ENCODE peak calls at places on chromosomes 16 and 17, in six cellular contexts. C is tibial artery, T is epithelial cell of esophagus, Z is SK-N-SH, D is heart right ventricle, H is Caco-2. W is an unnamed sample.

GRCh38 chr16:2233872-2234812 is 2.1 kb upstream of the DNASE1L2 start:
- DNase-seq in C (no peak), T (no peak), Z (no peak), D (no peak), H (no peak), W (no peak)

GRCh38 chr17:63700528-63701441 is 860 bp upstream of the LIMD2 start:
- DNase-seq in C (peak), T (no peak), Z (peak), D (peak), H (no peak), W (no peak)

GRCh38 chr16:68778551-68779231 is 41.6 kb downstream of the CDH1 start:
- DNase-seq in C (no peak), T (peak), Z (no peak), D (no peak), H (no peak), W (no peak)

GRCh38 chr16:6132121-6132520 is 1034.5 kb upstream of the EEF2KMT start:
- DNase-seq in C (no peak), T (no peak), Z (no peak), D (no peak), H (no peak), W (no peak)

GRCh38 chr17:4908301-4908700 is 5.4 kb upstream of the CHRNE start:
- DNase-seq in C (no peak), T (peak), Z (peak), D (no peak), H (no peak), W (peak)

GRCh38 chr17:77814091-77814772 is 144.3 kb upstream of the TNRC6C start:
- DNase-seq in C (no peak), T (no peak), Z (no peak), D (no peak), H (no peak), W (no peak)

GRCh38 chr17:3157218-3157617 is 29.9 kb upstream of the OR1G1 start:
- DNase-seq in C (no peak), T (no peak), Z (no peak), D (no peak), H (no peak), W (no peak)

GRCh38 chr17:4854181-4854681 is 21.1 kb downstream of the MINK1 start:
- DNase-seq in C (no peak), T (peak), Z (no peak), D (no peak), H (peak), W (peak)

GRCh38 chr16:10990378-10990777 is 46.0 kb downstream of the CLEC16A start:
- DNase-seq in C (no peak), T (no peak), Z (no peak), D (no peak), H (no peak), W (no peak)

GRCh38 chr17:48995332-48995870 is 1.8 kb upstream of the IGF2BP1 start:
- DNase-seq in C (no peak), T (no peak), Z (no peak), D (no peak), H (peak), W (no peak)

GRCh38 chr17:48045270-48046001 is 2.7 kb upstream of the NFE2L1 start:
- DNase-seq in C (peak), T (peak), Z (no peak), D (no peak), H (no peak), W (no peak)

GRCh38 chr17:59454633-59455105 is 110.7 kb upstream of the DHX40 start:
- DNase-seq in C (no peak), T (peak), Z (no peak), D (no peak), H (no peak), W (no peak)

GRCh38 chr17:79981661-79982101 is 54.0 kb downstream of the TBC1D16 start:
- DNase-seq in C (no peak), T (no peak), Z (peak), D (no peak), H (peak), W (no peak)

GRCh38 chr16:67773569-67774456 is 32.5 kb downstream of the RANBP10 start:
- DNase-seq in C (no peak), T (no peak), Z (no peak), D (peak), H (no peak), W (peak)

GRCh38 chr17:1608676-1609075 is 20.0 kb downstream of the SLC43A2 start:
- DNase-seq in C (no peak), T (peak), Z (no peak), D (no peak), H (no peak), W (no peak)

GRCh38 chr16:71846443-71846842 is 667 bp downstream of the ATXN1L start:
- DNase-seq in C (no peak), T (peak), Z (peak), D (no peak), H (no peak), W (peak)

GRCh38 chr17:77819497-77819896 is 139.0 kb upstream of the TNRC6C start:
- DNase-seq in C (no peak), T (no peak), Z (no peak), D (no peak), H (no peak), W (no peak)

GRCh38 chr16:88871730-88872416 is 5.4 kb upstream of the PABPN1L start:
- DNase-seq in C (no peak), T (no peak), Z (no peak), D (no peak), H (no peak), W (no peak)

GRCh38 chr17:63503330-63503685 is 19.9 kb upstream of the KCNH6 start:
- DNase-seq in C (no peak), T (no peak), Z (no peak), D (no peak), H (no peak), W (no peak)

DNA sequence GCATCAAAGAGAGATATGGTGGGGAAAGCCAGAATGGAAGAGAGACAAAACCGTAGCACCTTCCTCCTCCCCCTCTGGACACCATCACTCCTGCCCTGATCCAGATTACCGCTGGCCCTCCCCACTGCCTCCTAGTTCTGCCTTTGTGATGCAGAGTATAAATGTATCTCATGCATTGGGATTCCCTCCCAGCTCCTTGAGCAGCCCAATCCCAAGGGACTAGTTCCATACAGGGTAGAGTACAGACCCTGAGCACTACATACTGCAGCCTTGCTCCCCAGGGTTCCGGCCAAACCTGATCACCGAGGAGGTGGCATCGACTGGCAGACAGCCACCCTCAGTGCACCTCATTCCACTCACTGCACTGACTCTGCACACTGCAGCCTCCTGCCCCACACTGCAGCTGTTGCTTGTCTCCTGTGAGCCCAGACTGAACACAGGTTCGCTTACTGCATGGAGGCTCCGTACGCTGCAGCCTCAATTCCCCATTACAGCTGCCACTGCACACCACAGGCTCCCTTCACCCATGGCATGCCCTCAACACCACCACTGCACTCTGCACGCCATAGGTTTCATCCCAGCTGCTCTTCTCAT is 1.8 kb upstream of the THRA start:
- DNase-seq in C (no peak), T (no peak), Z (no peak), D (peak), H (no peak), W (no peak)
- TF ChIP-seq CTCF in C (no peak), T (no peak), Z (no peak), D (no peak), H (no peak), W (no peak)

DNA sequence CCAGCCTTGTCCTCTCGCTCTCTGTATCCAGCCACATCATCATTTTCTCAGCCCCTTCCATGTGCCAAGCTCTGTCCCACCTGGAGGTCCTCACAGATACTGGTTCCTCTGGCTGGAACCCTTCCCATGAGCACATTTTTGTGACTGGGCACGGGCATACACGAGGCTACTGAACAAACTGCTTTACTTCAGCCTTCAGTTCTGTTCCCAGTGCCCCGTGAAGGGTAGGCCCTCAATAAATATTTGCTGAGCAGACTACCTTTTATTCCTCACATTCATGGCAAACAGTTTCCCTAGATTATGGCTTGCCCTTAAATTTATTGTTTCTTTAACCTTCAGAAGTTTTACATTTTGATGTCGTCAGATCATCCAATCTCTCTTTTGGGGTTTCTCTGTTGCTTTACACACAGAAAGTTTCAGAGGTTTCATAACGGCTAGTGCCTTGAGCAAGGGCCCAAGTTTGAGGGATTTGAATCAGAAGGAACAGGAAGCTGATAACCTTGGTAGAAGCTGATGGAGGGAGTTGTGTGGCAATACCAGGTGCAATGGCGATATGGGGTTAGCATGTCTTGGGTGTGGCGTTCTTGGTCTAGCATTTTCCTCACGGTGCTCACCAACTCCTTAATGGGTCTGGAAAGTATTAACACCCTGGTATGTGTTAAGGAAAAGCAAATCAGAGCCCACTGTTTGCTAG is 27.8 kb downstream of the TMEM92 start:
- DNase-seq in C (no peak), T (no peak), Z (no peak), D (no peak), H (no peak), W (no peak)
- H3K4me3 ChIP-seq in C (no peak), T (no peak), Z (no peak), D (no peak), H (no peak), W (no peak)

GRCh38 chr16:84845496-84846002 is 25.8 kb downstream of the CRISPLD2 start:
- DNase-seq in C (no peak), T (no peak), Z (peak), D (no peak), H (no peak), W (no peak)
- TF ChIP-seq CTCF in C (no peak), T (no peak), Z (no peak), D (no peak), H (no peak), W (no peak)

DNA sequence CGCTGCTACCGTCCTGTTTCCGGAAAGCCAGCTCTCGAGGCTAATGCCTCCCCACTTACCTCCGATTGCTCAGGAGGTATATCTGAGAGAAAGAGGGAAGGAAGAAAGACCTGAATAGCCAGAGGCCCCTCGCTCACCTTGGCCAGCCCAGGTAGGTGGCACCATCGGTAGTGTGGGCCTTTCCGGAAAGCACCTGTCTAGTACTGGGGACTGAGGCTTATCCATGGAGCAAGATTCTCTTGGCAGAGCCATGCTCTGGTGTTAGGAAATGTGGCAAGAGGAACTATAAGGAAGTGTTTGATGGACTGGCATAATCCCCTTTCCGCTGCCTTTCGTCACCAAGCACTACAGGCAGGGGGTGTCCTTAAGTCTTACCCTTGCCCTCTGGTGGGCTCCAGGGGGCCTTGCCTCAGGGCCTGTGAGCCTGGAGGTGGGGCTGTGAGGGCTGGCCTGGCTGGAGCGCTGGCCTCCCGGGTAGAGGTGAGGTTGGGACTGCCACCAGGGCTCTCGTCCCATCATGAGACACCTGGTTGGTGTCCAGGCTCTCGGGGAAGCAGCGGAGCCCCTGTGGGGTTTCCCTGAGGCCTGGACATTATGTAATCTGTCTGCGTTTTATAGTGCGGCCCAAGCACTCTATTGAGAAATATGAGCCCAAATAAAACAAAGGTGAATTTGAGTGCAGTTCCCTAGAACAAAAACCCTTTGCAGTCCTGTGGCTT is 2.9 kb downstream of the CMIP start:
- DNase-seq in C (no peak), T (peak), Z (no peak), D (no peak), H (no peak), W (no peak)
- H3K4me3 ChIP-seq in C (no peak), T (peak), Z (peak), D (peak), H (peak), W (peak)

GRCh38 chr16:78982344-78982743 is 618.2 kb downstream of the MAF start:
- DNase-seq in C (no peak), T (no peak), Z (no peak), D (no peak), H (no peak), W (no peak)
- TF ChIP-seq CTCF in C (no peak), T (no peak), Z (no peak), D (no peak), H (no peak), W (no peak)

GRCh38 chr17:66379539-66379938 is 77.1 kb downstream of the PRKCA start:
- DNase-seq in C (no peak), T (no peak), Z (no peak), D (no peak), H (no peak), W (peak)

GRCh38 chr17:66387391-66387981 is 85.1 kb downstream of the PRKCA start:
- DNase-seq in C (no peak), T (no peak), Z (no peak), D (no peak), H (no peak), W (no peak)

GRCh38 chr17:66386789-66387351 is 84.5 kb downstream of the PRKCA start:
- DNase-seq in C (no peak), T (peak), Z (no peak), D (no peak), H (peak), W (peak)

GRCh38 chr17:66381701-66382362 is 79.4 kb downstream of the PRKCA start:
- DNase-seq in C (no peak), T (no peak), Z (no peak), D (no peak), H (no peak), W (no peak)

DNA sequence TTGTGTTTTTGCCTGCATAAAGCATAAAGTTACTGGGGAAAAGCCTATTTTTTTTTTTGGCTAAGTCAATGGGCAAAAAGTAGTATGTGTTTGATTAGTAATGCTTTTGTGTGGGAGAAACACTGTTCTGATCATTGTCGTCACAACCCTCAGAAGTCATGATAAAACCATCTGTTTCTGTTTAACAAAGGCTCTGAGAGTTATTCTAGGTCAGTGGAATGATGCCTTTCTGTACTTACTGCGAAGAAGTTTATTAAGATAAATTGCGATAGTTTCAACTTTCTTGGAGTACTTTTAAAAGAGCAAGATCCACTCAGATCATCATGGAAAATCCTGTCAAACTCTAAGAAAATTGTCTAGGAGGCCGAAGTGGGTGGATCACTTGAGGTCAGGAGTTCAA is 80.9 kb downstream of the PRKCA start:
- DNase-seq in C (no peak), T (no peak), Z (peak), D (no peak), H (no peak), W (peak)
- H3K4me3 ChIP-seq in C (no peak), T (no peak), Z (no peak), D (no peak), H (no peak), W (no peak)

DNA sequence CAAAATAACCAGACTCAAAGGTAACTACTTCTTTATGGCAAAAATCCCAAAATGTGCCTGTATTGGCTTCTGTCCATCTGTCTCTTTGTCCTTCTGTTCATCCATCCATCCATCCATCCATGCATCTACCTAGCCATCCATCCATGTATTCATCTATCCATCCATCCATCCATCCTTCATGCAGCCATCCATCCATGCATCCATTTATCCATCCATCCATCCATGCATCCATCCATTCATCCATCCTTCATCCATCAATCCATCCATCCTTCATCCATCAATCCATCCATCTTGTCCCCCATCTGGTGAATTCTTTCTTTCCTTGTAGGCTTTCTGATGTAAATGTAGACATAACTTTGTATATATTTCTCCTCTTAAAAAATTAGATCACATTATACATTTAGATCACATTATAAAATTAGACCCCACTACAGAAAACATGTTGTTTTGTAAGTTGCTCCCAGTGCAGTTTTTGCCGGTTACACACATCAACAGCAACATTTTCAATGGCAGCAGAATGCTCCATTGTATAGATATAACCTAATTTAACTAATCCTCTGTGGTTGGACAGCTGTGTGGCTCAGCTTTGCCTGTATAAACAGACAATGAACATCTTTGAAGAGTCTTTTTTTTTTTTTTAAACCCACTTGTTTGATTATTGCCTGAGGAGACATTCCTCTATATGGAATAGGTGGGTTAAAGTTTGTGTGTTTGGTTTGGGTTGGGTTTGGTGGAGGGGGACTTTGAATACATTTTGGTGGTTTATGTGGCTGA is 72.0 kb downstream of the MSI2 start:
- DNase-seq in C (no peak), T (no peak), Z (no peak), D (no peak), H (no peak), W (no peak)
- TF ChIP-seq CTCF in C (no peak), T (no peak), Z (no peak), D (no peak), H (no peak), W (no peak)

DNA sequence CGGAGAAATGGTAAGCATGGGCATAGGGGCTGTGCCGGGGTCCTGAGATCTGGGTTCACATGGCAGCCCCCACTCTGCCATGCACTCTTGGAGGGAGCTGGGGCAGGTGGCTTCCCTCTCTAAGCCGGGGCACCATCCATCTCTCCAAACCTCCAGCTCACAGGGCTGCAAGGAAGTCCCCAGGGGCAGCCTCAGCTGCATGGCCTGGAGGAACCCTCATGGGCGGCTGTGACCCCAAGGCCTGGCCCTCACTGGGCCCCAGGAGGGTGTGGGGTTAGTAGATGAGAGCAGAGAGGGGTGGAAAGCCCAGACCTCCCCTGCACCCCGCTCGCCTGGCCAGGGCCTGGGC is 2.6 kb downstream of the CTRB2 start:
- DNase-seq in C (no peak), T (no peak), Z (no peak), D (no peak), H (no peak), W (no peak)
- H3K4me3 ChIP-seq in C (no peak), T (no peak), Z (no peak), D (no peak), H (no peak), W (no peak)

DNA sequence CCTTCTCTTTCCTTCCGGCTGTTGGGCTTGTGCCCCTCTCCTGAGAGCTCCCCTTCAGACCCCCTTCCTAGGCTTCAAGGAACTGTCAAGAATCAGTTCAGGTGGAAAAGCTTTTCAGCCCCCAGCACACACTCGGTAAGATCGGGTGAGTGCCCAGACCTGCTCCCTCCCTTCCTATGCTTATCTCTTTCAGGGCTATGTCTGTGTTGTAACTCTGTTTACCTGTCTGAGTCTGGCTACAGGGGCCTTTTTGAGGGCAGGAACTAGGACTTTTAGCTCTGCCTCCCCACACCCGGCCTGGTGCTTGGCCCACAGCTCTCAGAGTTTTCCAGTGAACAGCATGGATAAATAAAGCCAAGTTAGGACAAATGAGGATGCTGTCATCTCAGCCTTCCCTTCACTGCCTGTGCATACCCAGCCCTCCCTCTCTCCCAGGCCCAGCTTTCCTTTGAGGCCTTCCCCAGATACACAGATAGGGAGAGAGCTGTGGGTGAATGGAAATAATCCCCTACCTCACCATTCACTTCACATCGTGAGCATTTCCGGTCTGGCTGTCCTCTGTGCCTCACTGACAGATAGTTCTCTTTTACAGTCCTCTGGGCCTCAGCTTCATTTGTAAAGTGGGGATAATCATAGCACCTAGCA is 5.7 kb upstream of the MRPS23 start:
- DNase-seq in C (no peak), T (no peak), Z (no peak), D (no peak), H (no peak), W (no peak)
- TF ChIP-seq CTCF in C (no peak), T (no peak), Z (no peak), D (no peak), H (no peak), W (no peak)

W was measured in fibroblast of the aortic adventitia.